ENCODE peak calls at places on chromosome 21, in nine cellular contexts. U, L, E, V, A, N, K, P and H are unnamed samples.

GRCh38 chr21:31922881-31923280 is 50.1 kb downstream of the HUNK start:
- DNase-seq in E (no peak), U (no peak), N (no peak), V (no peak), K (no peak), P (no peak), A (no peak), L (no peak), H (no peak)

GRCh38 chr21:16113052-16113715 is 383.4 kb downstream of the USP25 start:
- DNase-seq in L (no peak), E (no peak), U (no peak), K (no peak), P (no peak), A (no peak), N (no peak), V (no peak), H (no peak)

GRCh38 chr21:31181089-31181757 is 142.9 kb upstream of the KRTAP19-8 start:
- DNase-seq in P (no peak), V (no peak), A (no peak), E (no peak), L (no peak), K (no peak), U (no peak), N (no peak), H (no peak)

GRCh38 chr21:17602874-17603273 is 9.8 kb downstream of the BTG3 start:
- DNase-seq in U (no peak), N (no peak), A (no peak), L (no peak), P (no peak), E (no peak), K (no peak), V (no peak), H (no peak)

GRCh38 chr21:38402291-38402690 is 96.0 kb downstream of the ERG start:
- DNase-seq in L (no peak), P (no peak), N (no peak), U (peak), A (no peak), K (no peak), V (no peak), E (no peak), H (no peak)

GRCh38 chr21:32515869-32516268 is 69.5 kb downstream of the TCP10L start:
- DNase-seq in N (no peak), P (no peak), K (no peak), A (peak), E (no peak), V (no peak), L (no peak), U (no peak), H (peak)

GRCh38 chr21:16473965-16474364 is 744.2 kb downstream of the USP25 start:
- DNase-seq in V (no peak), A (no peak), K (no peak), U (no peak), E (no peak), P (no peak), N (no peak), L (no peak), H (no peak)

GRCh38 chr21:33578214-33578613 is 10.3 kb downstream of the DONSON start:
- DNase-seq in A (no peak), K (no peak), L (no peak), N (no peak), E (no peak), P (no peak), V (no peak), U (no peak), H (no peak)

GRCh38 chr21:14076143-14076806 is 134.5 kb downstream of the LIPI start:
- DNase-seq in P (no peak), L (no peak), N (no peak), U (no peak), V (no peak), E (no peak), K (no peak), A (no peak), H (no peak)

GRCh38 chr21:17463441-17463840 is 49.4 kb upstream of the CXADR start:
- DNase-seq in U (no peak), V (no peak), A (no peak), N (no peak), P (no peak), L (no peak), E (no peak), K (no peak), H (no peak)

GRCh38 chr21:16079830-16080229 is 350.0 kb downstream of the USP25 start:
- DNase-seq in E (no peak), K (no peak), N (no peak), P (no peak), U (no peak), A (no peak), L (no peak), V (no peak), H (no peak)

GRCh38 chr21:26918318-26919065 is 48.4 kb downstream of the ADAMTS5 start:
- DNase-seq in E (no peak), K (no peak), P (no peak), A (no peak), V (no peak), N (no peak), U (no peak), L (no peak), H (no peak)

GRCh38 chr21:14889080-14889805 is 175.6 kb downstream of the NRIP1 start:
- DNase-seq in A (no peak), L (no peak), N (no peak), K (no peak), P (no peak), V (no peak), E (peak), U (no peak), H (no peak)

GRCh38 chr21:31213787-31214186 is 130.3 kb downstream of the TIAM1 start:
- DNase-seq in V (no peak), P (no peak), U (no peak), N (no peak), K (no peak), E (no peak), L (no peak), A (no peak), H (no peak)

GRCh38 chr21:46509760-46510159 is 51.1 kb downstream of the DIP2A start:
- DNase-seq in E (peak), L (peak), U (no peak), N (no peak), A (peak), K (no peak), V (no peak), P (peak), H (no peak)

GRCh38 chr21:46420241-46421190 is 38.2 kb upstream of the DIP2A start:
- DNase-seq in V (peak), E (no peak), K (no peak), U (no peak), P (no peak), N (no peak), A (no peak), L (no peak), H (no peak)

GRCh38 chr21:27300770-27301169 is 333.9 kb upstream of the ADAMTS5 start:
- DNase-seq in E (no peak), P (no peak), L (no peak), A (no peak), N (no peak), U (no peak), V (no peak), K (no peak), H (no peak)

GRCh38 chr21:24658016-24658415 is 949.3 kb downstream of the MRPL39 start:
- DNase-seq in A (no peak), E (no peak), L (no peak), K (no peak), P (no peak), N (no peak), U (no peak), V (no peak), H (no peak)

GRCh38 chr21:38721983-38722382 is 83.7 kb upstream of the ETS2 start:
- DNase-seq in P (no peak), N (no peak), A (no peak), V (no peak), E (no peak), U (no peak), L (no peak), K (no peak), H (no peak)

GRCh38 chr21:14531927-14532326 is 14.2 kb downstream of the SAMSN1 start:
- DNase-seq in K (no peak), P (no peak), U (no peak), A (no peak), E (no peak), L (no peak), V (no peak), N (no peak), H (no peak)

GRCh38 chr21:24223625-24224024 is 1383.7 kb downstream of the MRPL39 start:
- DNase-seq in E (no peak), A (no peak), K (no peak), N (no peak), L (no peak), U (no peak), P (no peak), V (no peak), H (no peak)

GRCh38 chr21:22352088-22352487 is 1353.9 kb downstream of the NCAM2 start:
- DNase-seq in E (no peak), A (no peak), V (no peak), N (no peak), P (no peak), U (no peak), L (no peak), K (no peak), H (peak)

GRCh38 chr21:25561668-25562641 is 45.3 kb downstream of the MRPL39 start:
- DNase-seq in E (peak), K (no peak), V (peak), N (no peak), A (peak), U (peak), L (peak), P (no peak), H (no peak)

GRCh38 chr21:33383056-33383888 is 19.9 kb upstream of the IFNGR2 start:
- DNase-seq in V (peak), K (peak), A (peak), P (peak), E (peak), L (peak), N (peak), U (peak), H (no peak)

GRCh38 chr21:25441835-25442234 is 165.4 kb downstream of the MRPL39 start:
- DNase-seq in E (no peak), L (no peak), A (no peak), U (no peak), K (no peak), V (no peak), P (no peak), N (no peak), H (no peak)

GRCh38 chr21:14366998-14367397 is 15.9 kb downstream of the HSPA13 start:
- DNase-seq in V (no peak), E (no peak), N (no peak), L (no peak), U (no peak), A (no peak), K (no peak), P (no peak), H (no peak)

GRCh38 chr21:44846485-44847260 is 26.8 kb downstream of the PTTG1IP start:
- DNase-seq in L (peak), E (peak), P (no peak), A (no peak), U (no peak), K (no peak), V (peak), N (peak), H (no peak)

GRCh38 chr21:44848821-44849521 is 24.5 kb downstream of the PTTG1IP start:
- DNase-seq in E (no peak), N (no peak), P (no peak), K (no peak), V (no peak), U (no peak), L (no peak), A (no peak), H (no peak)

GRCh38 chr21:44846201-44846484 is 27.3 kb downstream of the PTTG1IP start:
- DNase-seq in P (no peak), E (no peak), N (no peak), K (no peak), A (no peak), L (no peak), V (no peak), U (no peak), H (no peak)

GRCh38 chr21:44845418-44846200 is 27.7 kb upstream of the SUMO3 start:
- DNase-seq in L (peak), P (no peak), K (peak), N (peak), E (peak), A (peak), V (peak), U (peak), H (no peak)

DNA sequence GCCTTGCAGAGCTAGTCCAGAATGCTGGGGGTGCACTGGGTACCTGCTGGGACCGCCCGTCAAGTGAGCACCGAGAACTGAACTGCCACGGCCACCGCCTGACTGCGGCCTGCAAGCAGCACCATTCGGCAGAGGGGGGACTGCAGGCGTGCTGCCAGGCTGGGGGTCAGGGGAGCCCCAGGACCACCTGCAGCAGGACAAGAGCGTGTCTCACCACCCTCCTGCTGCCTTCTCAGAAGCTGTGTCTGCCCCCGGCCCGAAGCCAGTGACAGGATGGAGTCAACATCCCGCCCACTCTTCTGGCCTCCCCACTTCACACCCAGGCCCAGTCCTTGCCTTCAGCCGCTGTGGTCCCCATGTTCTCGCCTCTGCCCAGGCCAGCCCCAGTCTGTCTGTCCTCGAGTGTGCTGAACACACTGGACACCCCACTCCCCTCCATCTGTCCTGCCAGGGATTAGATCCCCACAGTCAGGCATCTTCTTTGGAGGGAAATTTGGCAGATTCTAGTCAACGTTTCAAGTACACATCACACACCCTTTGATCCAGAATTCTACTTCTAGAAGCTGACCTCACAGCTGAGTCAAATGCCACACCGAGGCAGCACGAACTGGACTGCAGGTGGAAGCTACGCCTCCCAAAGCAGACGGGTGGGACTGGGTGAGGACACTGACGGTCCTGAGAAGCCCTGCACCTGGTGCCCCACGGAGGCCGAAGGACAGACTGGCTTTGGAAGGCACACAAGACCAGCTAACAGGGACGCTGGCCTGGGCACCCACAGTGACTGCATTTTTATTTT is 26.0 kb downstream of the PTTG1IP start:
- DNase-seq in K (no peak), L (no peak), A (no peak), U (no peak), V (no peak), E (no peak), P (no peak), N (no peak), H (no peak)
- TF ChIP-seq POLR2AphosphoS5 in K (no peak), L (no peak), A (peak), U (no peak), V (no peak), E (no peak), P (no peak), N (no peak), H (no peak)

DNA sequence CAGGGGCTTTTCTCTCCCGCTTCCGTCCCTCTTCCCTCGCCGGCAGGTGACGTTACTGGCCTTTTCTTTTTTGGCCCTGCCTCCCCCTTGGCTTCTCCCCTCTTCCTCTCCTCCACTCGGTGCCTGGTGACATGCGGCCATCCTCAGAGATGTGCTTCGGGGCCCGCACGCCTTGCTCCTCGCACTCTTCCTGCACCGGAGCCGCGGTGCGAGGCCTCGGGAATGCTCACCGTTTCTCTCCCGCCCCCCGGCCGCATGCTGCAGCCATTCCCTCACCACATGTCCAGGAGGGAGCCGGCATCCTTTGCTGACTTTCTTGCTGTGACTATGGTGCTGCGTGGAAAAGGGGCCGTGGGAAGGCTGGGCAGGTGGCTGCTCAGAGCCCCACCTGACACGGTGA is 39.3 kb downstream of the PDE9A start:
- DNase-seq in N (no peak), K (no peak), L (no peak), A (no peak), E (no peak), V (peak), P (no peak), U (no peak), H (no peak)
- H3K27ac ChIP-seq in N (no peak), K (no peak), L (no peak), A (no peak), E (no peak), V (no peak), P (no peak), U (no peak), H (no peak)

DNA sequence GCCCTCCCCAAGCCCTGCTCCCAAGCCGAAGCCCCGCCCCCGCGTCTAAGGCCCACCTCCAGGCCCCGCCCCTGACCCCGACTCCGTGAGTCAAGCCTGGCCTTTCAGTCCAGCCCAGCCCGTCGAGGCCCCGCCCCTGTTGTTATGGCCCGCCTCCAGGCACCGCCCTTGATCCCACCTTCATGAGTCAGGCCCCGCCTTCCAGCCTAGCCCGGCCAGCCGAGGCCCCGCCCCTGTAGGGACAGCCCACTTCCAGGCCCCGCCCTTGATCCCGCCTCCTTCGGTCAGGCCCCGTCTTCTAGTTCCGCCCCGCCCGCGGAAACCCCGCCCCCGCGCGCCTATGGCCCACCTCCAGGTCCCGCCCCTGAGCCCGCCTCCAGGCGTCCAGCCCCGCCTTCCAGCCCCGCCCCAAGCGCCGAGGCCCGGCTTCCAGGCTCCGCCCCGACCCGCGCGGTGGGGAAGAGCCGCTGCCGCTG is 247 bp upstream of the DOP1B start:
- DNase-seq in V (peak), N (peak), E (peak), L (peak), K (peak), P (peak), A (peak), U (peak), H (peak)
- TF ChIP-seq POLR2AphosphoS5 in V (peak), N (no peak), E (no peak), L (no peak), K (no peak), P (no peak), A (peak), U (no peak), H (no peak)

GRCh38 chr21:34878940-34879339 is 170.2 kb downstream of the RUNX1 start:
- DNase-seq in V (no peak), A (no peak), E (no peak), K (no peak), L (no peak), N (no peak), P (no peak), U (no peak), H (no peak)
- H3K27ac ChIP-seq in V (no peak), A (no peak), E (peak), K (no peak), L (peak), N (peak), P (no peak), U (no peak), H (no peak)

GRCh38 chr21:28805885-28806284 is 186.8 kb downstream of the LTN1 start:
- DNase-seq in A (no peak), E (no peak), K (no peak), V (no peak), L (no peak), P (no peak), U (no peak), N (no peak), H (no peak)
- TF ChIP-seq POLR2AphosphoS5 in A (no peak), E (peak), K (no peak), V (no peak), L (peak), P (no peak), U (no peak), N (peak), H (no peak)

GRCh38 chr21:43362928-43363314 is 64.0 kb downstream of the SIK1 start:
- DNase-seq in V (no peak), A (no peak), E (peak), N (no peak), L (no peak), P (no peak), U (no peak), K (no peak), H (no peak)

GRCh38 chr21:43361493-43362296 is 65.2 kb downstream of the SIK1 start:
- DNase-seq in E (peak), L (no peak), V (peak), P (no peak), N (peak), U (peak), K (no peak), A (peak), H (no peak)

GRCh38 chr21:43361127-43361492 is 65.8 kb downstream of the SIK1 start:
- DNase-seq in N (peak), V (no peak), E (peak), A (no peak), P (no peak), L (no peak), K (no peak), U (no peak), H (no peak)

GRCh38 chr21:43363506-43364260 is 63.2 kb downstream of the SIK1 start:
- DNase-seq in N (no peak), L (no peak), V (no peak), P (no peak), U (no peak), K (no peak), A (no peak), E (no peak), H (no peak)

GRCh38 chr21:43362306-43362927 is 64.5 kb downstream of the SIK1 start:
- DNase-seq in K (no peak), A (peak), E (peak), L (peak), P (no peak), N (peak), V (peak), U (peak), H (peak)
- H3K27ac ChIP-seq in K (no peak), A (no peak), E (peak), L (peak), P (no peak), N (peak), V (peak), U (peak), H (peak)

DNA sequence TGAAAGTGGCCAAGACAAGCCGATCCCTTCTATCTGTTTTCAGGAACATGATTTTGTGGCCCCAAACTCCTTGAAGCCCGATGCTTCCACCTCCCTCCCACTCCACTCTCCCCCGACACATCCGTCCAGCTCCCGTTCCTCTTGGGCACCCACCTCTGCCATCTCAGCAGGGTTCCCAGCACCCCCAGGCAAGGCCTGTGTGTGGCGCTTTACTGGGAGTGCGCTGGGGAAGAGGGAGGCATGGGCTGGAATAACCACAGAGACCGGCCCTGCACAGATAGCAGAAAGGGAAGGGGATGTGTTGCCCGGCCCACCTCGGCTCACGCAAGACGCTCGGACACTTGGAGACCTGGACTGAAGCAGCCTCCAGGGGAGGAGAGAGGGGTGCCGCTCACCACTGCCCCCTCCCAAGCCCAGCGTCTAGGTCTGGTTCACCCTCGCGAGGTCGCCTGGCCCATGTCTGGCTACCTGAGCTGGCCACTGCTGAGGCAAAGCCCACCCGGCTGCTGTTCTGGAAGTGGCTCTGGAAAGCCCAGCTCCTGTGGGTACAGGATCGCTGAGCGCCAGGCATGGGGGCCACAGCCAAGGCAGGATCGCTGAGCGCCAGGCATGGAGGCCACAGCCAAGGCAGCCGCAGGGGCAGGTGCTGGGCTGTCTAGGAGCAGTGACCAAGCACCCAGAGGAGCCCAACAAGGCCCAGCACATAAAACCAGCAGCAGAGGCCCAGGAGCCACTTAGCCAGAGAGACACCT is 23.8 kb upstream of the COL18A1 start:
- DNase-seq in K (no peak), N (no peak), V (peak), E (no peak), A (no peak), L (no peak), U (no peak), P (no peak), H (no peak)
- TF ChIP-seq POLR2AphosphoS5 in K (no peak), N (no peak), V (no peak), E (no peak), A (no peak), L (no peak), U (no peak), P (no peak), H (no peak)

GRCh38 chr21:44486302-44486701 is 31.0 kb downstream of the LRRC3 start:
- DNase-seq in A (no peak), V (peak), E (no peak), K (no peak), L (no peak), N (no peak), P (no peak), U (no peak), H (no peak)
- H3K27ac ChIP-seq in A (no peak), V (no peak), E (no peak), K (no peak), L (no peak), N (no peak), P (no peak), U (no peak), H (no peak)

GRCh38 chr21:44519346-44520325 is 20.4 kb downstream of the KRTAP10-1 start:
- DNase-seq in V (peak), E (no peak), N (no peak), L (no peak), U (no peak), K (no peak), P (no peak), A (no peak), H (no peak)
- TF ChIP-seq POLR2AphosphoS5 in V (no peak), E (no peak), N (no peak), L (no peak), U (no peak), K (no peak), P (no peak), A (no peak), H (no peak)